ENCODE peak calls at places on chromosomes 11 and 22, in five cellular contexts. S is lower lobe of right lung; R is uterus; I is effector memory CD4-positive, alpha-beta T cell; Z is Peyer's patch. F is an unnamed sample.

GRCh38 chr11:19076744-19077589 is 16.4 kb upstream of the MRGPRX2 start:
- DNase-seq in S (peak), R (peak), I (peak), Z (peak), F (peak)

GRCh38 chr11:12989428-12990242 is 19.5 kb upstream of the RASSF10 start:
- DNase-seq in S (no peak), R (no peak), I (no peak), Z (no peak), F (no peak)

GRCh38 chr22:40485813-40486610 is 115.6 kb downstream of the SGSM3 start:
- DNase-seq in S (no peak), R (no peak), I (no peak), Z (no peak), F (no peak)

GRCh38 chr11:134341805-134342571 is 10.2 kb downstream of the GLB1L2 start:
- DNase-seq in S (no peak), R (no peak), I (no peak), Z (no peak), F (no peak)

GRCh38 chr11:13140028-13140870 is 131.1 kb downstream of the RASSF10 start:
- DNase-seq in S (peak), R (no peak), I (no peak), Z (peak), F (no peak)

GRCh38 chr22:40043793-40044101 is 49.0 kb downstream of the FAM83F start:
- DNase-seq in S (no peak), R (no peak), I (no peak), Z (no peak), F (no peak)

GRCh38 chr11:86785576-86785975 is 14.8 kb upstream of the PRSS23 start:
- DNase-seq in S (no peak), R (no peak), I (no peak), Z (no peak), F (no peak)

GRCh38 chr11:37504066-37504611 is 906.1 kb upstream of the RAG2 start:
- DNase-seq in S (no peak), R (no peak), I (no peak), Z (no peak), F (no peak)

GRCh38 chr22:39518996-39519680 is 1.2 kb upstream of the ATF4 start:
- DNase-seq in S (peak), R (no peak), I (no peak), Z (no peak), F (no peak)

GRCh38 chr22:19844423-19845368 is 10.0 kb downstream of the GNB1L start:
- DNase-seq in S (peak), R (peak), I (no peak), Z (no peak), F (no peak)

GRCh38 chr11:118916842-118917388 is 8.8 kb downstream of the BCL9L start:
- DNase-seq in S (no peak), R (peak), I (no peak), Z (no peak), F (no peak)

GRCh38 chr22:39554170-39554569 is 16.4 kb upstream of the CACNA1I start:
- DNase-seq in S (no peak), R (no peak), I (no peak), Z (no peak), F (no peak)

GRCh38 chr11:35247863-35248262 is 108.9 kb downstream of the CD44 start:
- DNase-seq in S (no peak), R (no peak), I (peak), Z (no peak), F (no peak)

GRCh38 chr11:9577551-9577950 is 4.1 kb downstream of the WEE1 start:
- DNase-seq in S (no peak), R (no peak), I (no peak), Z (no peak), F (no peak)

GRCh38 chr11:7561562-7561961 is 47.8 kb downstream of the PPFIBP2 start:
- DNase-seq in S (no peak), R (no peak), I (no peak), Z (no peak), F (no peak)

GRCh38 chr11:65591939-65592814 is 3.4 kb downstream of the KCNK7 start:
- DNase-seq in S (no peak), R (no peak), I (no peak), Z (peak), F (no peak)
- H3K27ac ChIP-seq in S (peak), R (no peak), I (no peak), Z (peak), F (no peak)

GRCh38 chr22:50058338-50059184 is 463 bp upstream of the TTLL8 start:
- DNase-seq in S (no peak), R (no peak), I (no peak), Z (no peak), F (no peak)
- H3K27ac ChIP-seq in S (no peak), R (no peak), I (no peak), Z (no peak), F (no peak)

GRCh38 chr11:95254139-95254704 is 23.2 kb upstream of the SESN3 start:
- DNase-seq in S (peak), R (peak), I (peak), Z (peak), F (peak)
- H3K27ac ChIP-seq in S (peak), R (peak), I (peak), Z (peak), F (peak)

GRCh38 chr11:71498091-71498490 is 29.0 kb upstream of the KRTAP5-7 start:
- DNase-seq in S (no peak), R (no peak), I (no peak), Z (no peak), F (no peak)

GRCh38 chr11:71500601-71501021 is 26.5 kb upstream of the KRTAP5-7 start:
- DNase-seq in S (no peak), R (no peak), I (no peak), Z (no peak), F (no peak)

GRCh38 chr11:71501071-71501985 is 25.7 kb upstream of the KRTAP5-7 start:
- DNase-seq in S (no peak), R (no peak), I (no peak), Z (no peak), F (no peak)

GRCh38 chr11:71499546-71499945 is 27.5 kb upstream of the KRTAP5-7 start:
- DNase-seq in S (no peak), R (no peak), I (no peak), Z (no peak), F (no peak)

DNA sequence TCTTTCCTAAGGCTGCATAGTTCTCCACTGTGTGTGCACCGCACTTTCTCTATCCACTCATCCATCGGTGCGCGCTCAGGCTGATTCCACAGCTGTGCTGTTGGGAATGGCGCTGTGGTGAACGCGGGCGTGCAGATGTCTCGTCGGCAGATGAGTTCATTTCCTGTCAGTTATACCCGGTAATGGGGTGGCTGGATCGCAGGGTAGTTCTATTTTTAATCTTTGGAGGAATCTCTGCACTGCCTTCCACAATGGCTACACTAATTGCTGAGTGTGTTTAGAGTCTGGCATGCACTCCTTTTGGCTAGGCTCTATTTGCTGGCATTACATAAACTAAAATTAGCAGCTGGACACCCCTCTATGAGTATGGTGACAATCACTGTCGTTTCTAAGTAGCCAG is 27.9 kb upstream of the KRTAP5-7 start:
- DNase-seq in S (no peak), R (no peak), I (no peak), Z (no peak), F (no peak)
- H3K27ac ChIP-seq in S (no peak), R (no peak), I (no peak), Z (no peak), F (no peak)

F was measured in caudate nucleus.